ENCODE peak calls at places on chromosomes 13 and 19, in eight cellular contexts. One of them, this sample, is unnamed.

GRCh38 chr19:43572172-43572588 is 3.1 kb downstream of the XRCC1 start:
- DNase-seq in amygdala: no peak
- DNase-seq in mucosa of descending colon: no peak
- DNase-seq in GM04503: no peak
- DNase-seq in stimulated activated naive CD4-positive, alpha-beta T cell: no peak
- DNase-seq in T-helper 22 cell: no peak
- DNase-seq in AG09319: no peak
- DNase-seq in activated naive CD4-positive, alpha-beta T cell treated with anti-CD3 and anti-CD28 coated beads, Interleukin-2, amount 50 U/mL, for 72 hours: no peak
- DNase-seq in this sample: no peak

GRCh38 chr19:27774337-27774736 is 1438.6 kb downstream of the UQCRFS1 start:
- DNase-seq in amygdala: no peak
- DNase-seq in mucosa of descending colon: no peak
- DNase-seq in GM04503: no peak
- DNase-seq in stimulated activated naive CD4-positive, alpha-beta T cell: no peak
- DNase-seq in T-helper 22 cell: no peak
- DNase-seq in AG09319: no peak
- DNase-seq in activated naive CD4-positive, alpha-beta T cell treated with anti-CD3 and anti-CD28 coated beads, Interleukin-2, amount 50 U/mL, for 72 hours: peak
- DNase-seq in this sample: no peak

GRCh38 chr19:41619018-41619571 is 7.8 kb downstream of the CEACAM4 start:
- DNase-seq in amygdala: no peak
- DNase-seq in mucosa of descending colon: no peak
- DNase-seq in GM04503: no peak
- DNase-seq in stimulated activated naive CD4-positive, alpha-beta T cell: no peak
- DNase-seq in T-helper 22 cell: no peak
- DNase-seq in AG09319: no peak
- DNase-seq in activated naive CD4-positive, alpha-beta T cell treated with anti-CD3 and anti-CD28 coated beads, Interleukin-2, amount 50 U/mL, for 72 hours: no peak
- DNase-seq in this sample: no peak

GRCh38 chr19:53774011-53774410 is 50.1 kb downstream of the NLRP12 start:
- DNase-seq in amygdala: no peak
- DNase-seq in mucosa of descending colon: no peak
- DNase-seq in GM04503: no peak
- DNase-seq in stimulated activated naive CD4-positive, alpha-beta T cell: no peak
- DNase-seq in T-helper 22 cell: no peak
- DNase-seq in AG09319: no peak
- DNase-seq in activated naive CD4-positive, alpha-beta T cell treated with anti-CD3 and anti-CD28 coated beads, Interleukin-2, amount 50 U/mL, for 72 hours: no peak
- DNase-seq in this sample: no peak

GRCh38 chr19:39828015-39828633 is 5.8 kb downstream of the DYRK1B start:
- DNase-seq in amygdala: no peak
- DNase-seq in mucosa of descending colon: no peak
- DNase-seq in GM04503: no peak
- DNase-seq in stimulated activated naive CD4-positive, alpha-beta T cell: no peak
- DNase-seq in T-helper 22 cell: no peak
- DNase-seq in AG09319: no peak
- DNase-seq in activated naive CD4-positive, alpha-beta T cell treated with anti-CD3 and anti-CD28 coated beads, Interleukin-2, amount 50 U/mL, for 72 hours: no peak
- DNase-seq in this sample: no peak

GRCh38 chr13:30910676-30911075 is 4.6 kb downstream of the MEDAG start:
- DNase-seq in amygdala: no peak
- DNase-seq in mucosa of descending colon: no peak
- DNase-seq in GM04503: no peak
- DNase-seq in stimulated activated naive CD4-positive, alpha-beta T cell: no peak
- DNase-seq in T-helper 22 cell: no peak
- DNase-seq in AG09319: no peak
- DNase-seq in activated naive CD4-positive, alpha-beta T cell treated with anti-CD3 and anti-CD28 coated beads, Interleukin-2, amount 50 U/mL, for 72 hours: no peak
- DNase-seq in this sample: no peak

GRCh38 chr19:12939292-12939606 is 840 bp downstream of the CALR start:
- DNase-seq in amygdala: no peak
- DNase-seq in mucosa of descending colon: no peak
- DNase-seq in GM04503: no peak
- DNase-seq in stimulated activated naive CD4-positive, alpha-beta T cell: no peak
- DNase-seq in T-helper 22 cell: no peak
- DNase-seq in AG09319: no peak
- DNase-seq in activated naive CD4-positive, alpha-beta T cell treated with anti-CD3 and anti-CD28 coated beads, Interleukin-2, amount 50 U/mL, for 72 hours: peak
- DNase-seq in this sample: no peak

GRCh38 chr19:1102407-1103106 is 1.2 kb upstream of the GPX4 start:
- DNase-seq in amygdala: no peak
- DNase-seq in mucosa of descending colon: no peak
- DNase-seq in GM04503: peak
- DNase-seq in stimulated activated naive CD4-positive, alpha-beta T cell: no peak
- DNase-seq in T-helper 22 cell: no peak
- DNase-seq in AG09319: peak
- DNase-seq in activated naive CD4-positive, alpha-beta T cell treated with anti-CD3 and anti-CD28 coated beads, Interleukin-2, amount 50 U/mL, for 72 hours: peak
- DNase-seq in this sample: peak

GRCh38 chr13:66927562-66927961 is 302.6 kb downstream of the PCDH9 start:
- DNase-seq in amygdala: no peak
- DNase-seq in mucosa of descending colon: no peak
- DNase-seq in GM04503: no peak
- DNase-seq in stimulated activated naive CD4-positive, alpha-beta T cell: no peak
- DNase-seq in T-helper 22 cell: no peak
- DNase-seq in AG09319: no peak
- DNase-seq in activated naive CD4-positive, alpha-beta T cell treated with anti-CD3 and anti-CD28 coated beads, Interleukin-2, amount 50 U/mL, for 72 hours: no peak
- DNase-seq in this sample: no peak

GRCh38 chr19:49106648-49107135 is 7.5 kb upstream of the LIN7B start:
- DNase-seq in amygdala: peak
- DNase-seq in mucosa of descending colon: peak
- DNase-seq in GM04503: no peak
- DNase-seq in stimulated activated naive CD4-positive, alpha-beta T cell: peak
- DNase-seq in T-helper 22 cell: no peak
- DNase-seq in AG09319: no peak
- DNase-seq in activated naive CD4-positive, alpha-beta T cell treated with anti-CD3 and anti-CD28 coated beads, Interleukin-2, amount 50 U/mL, for 72 hours: peak
- DNase-seq in this sample: no peak

GRCh38 chr19:33639034-33639681 is 17.4 kb downstream of the CHST8 start:
- DNase-seq in amygdala: no peak
- DNase-seq in mucosa of descending colon: no peak
- DNase-seq in GM04503: no peak
- DNase-seq in stimulated activated naive CD4-positive, alpha-beta T cell: no peak
- DNase-seq in T-helper 22 cell: no peak
- DNase-seq in AG09319: no peak
- DNase-seq in activated naive CD4-positive, alpha-beta T cell treated with anti-CD3 and anti-CD28 coated beads, Interleukin-2, amount 50 U/mL, for 72 hours: no peak
- DNase-seq in this sample: no peak

GRCh38 chr13:40026174-40026585 is 370.7 kb downstream of the COG6 start:
- DNase-seq in amygdala: no peak
- DNase-seq in mucosa of descending colon: no peak
- DNase-seq in GM04503: no peak
- DNase-seq in stimulated activated naive CD4-positive, alpha-beta T cell: peak
- DNase-seq in T-helper 22 cell: peak
- DNase-seq in AG09319: no peak
- DNase-seq in activated naive CD4-positive, alpha-beta T cell treated with anti-CD3 and anti-CD28 coated beads, Interleukin-2, amount 50 U/mL, for 72 hours: peak
- DNase-seq in this sample: no peak

GRCh38 chr13:99320693-99321481 is 13.7 kb upstream of the GPR183 start:
- DNase-seq in amygdala: no peak
- DNase-seq in mucosa of descending colon: no peak
- DNase-seq in GM04503: peak
- DNase-seq in stimulated activated naive CD4-positive, alpha-beta T cell: peak
- DNase-seq in T-helper 22 cell: peak
- DNase-seq in AG09319: peak
- DNase-seq in activated naive CD4-positive, alpha-beta T cell treated with anti-CD3 and anti-CD28 coated beads, Interleukin-2, amount 50 U/mL, for 72 hours: no peak
- DNase-seq in this sample: no peak

GRCh38 chr13:95337597-95337996 is 36.3 kb upstream of the ABCC4 start:
- DNase-seq in amygdala: no peak
- DNase-seq in mucosa of descending colon: no peak
- DNase-seq in GM04503: no peak
- DNase-seq in stimulated activated naive CD4-positive, alpha-beta T cell: no peak
- DNase-seq in T-helper 22 cell: no peak
- DNase-seq in AG09319: no peak
- DNase-seq in activated naive CD4-positive, alpha-beta T cell treated with anti-CD3 and anti-CD28 coated beads, Interleukin-2, amount 50 U/mL, for 72 hours: no peak
- DNase-seq in this sample: no peak

GRCh38 chr19:38514812-38515633 is 81.5 kb downstream of the RYR1 start:
- DNase-seq in amygdala: peak
- DNase-seq in mucosa of descending colon: peak
- DNase-seq in GM04503: no peak
- DNase-seq in stimulated activated naive CD4-positive, alpha-beta T cell: peak
- DNase-seq in T-helper 22 cell: peak
- DNase-seq in AG09319: peak
- DNase-seq in activated naive CD4-positive, alpha-beta T cell treated with anti-CD3 and anti-CD28 coated beads, Interleukin-2, amount 50 U/mL, for 72 hours: peak
- DNase-seq in this sample: no peak

GRCh38 chr19:18915639-18916038 is 3.5 kb downstream of the COPE start:
- DNase-seq in amygdala: peak
- DNase-seq in mucosa of descending colon: peak
- DNase-seq in GM04503: no peak
- DNase-seq in stimulated activated naive CD4-positive, alpha-beta T cell: no peak
- DNase-seq in T-helper 22 cell: no peak
- DNase-seq in AG09319: no peak
- DNase-seq in activated naive CD4-positive, alpha-beta T cell treated with anti-CD3 and anti-CD28 coated beads, Interleukin-2, amount 50 U/mL, for 72 hours: no peak
- DNase-seq in this sample: peak

GRCh38 chr13:107842562-107843180 is 372.7 kb downstream of the LIG4 start:
- DNase-seq in amygdala: no peak
- DNase-seq in mucosa of descending colon: no peak
- DNase-seq in GM04503: no peak
- DNase-seq in stimulated activated naive CD4-positive, alpha-beta T cell: no peak
- DNase-seq in T-helper 22 cell: no peak
- DNase-seq in AG09319: no peak
- DNase-seq in activated naive CD4-positive, alpha-beta T cell treated with anti-CD3 and anti-CD28 coated beads, Interleukin-2, amount 50 U/mL, for 72 hours: no peak
- DNase-seq in this sample: no peak

GRCh38 chr13:111212517-111212873 is 97.4 kb downstream of the ARHGEF7 start:
- DNase-seq in amygdala: no peak
- DNase-seq in mucosa of descending colon: no peak
- DNase-seq in GM04503: no peak
- DNase-seq in stimulated activated naive CD4-positive, alpha-beta T cell: no peak
- DNase-seq in T-helper 22 cell: no peak
- DNase-seq in AG09319: no peak
- DNase-seq in activated naive CD4-positive, alpha-beta T cell treated with anti-CD3 and anti-CD28 coated beads, Interleukin-2, amount 50 U/mL, for 72 hours: no peak
- DNase-seq in this sample: no peak

GRCh38 chr13:29754486-29754806 is 96.0 kb downstream of the UBL3 start:
- DNase-seq in amygdala: no peak
- DNase-seq in mucosa of descending colon: no peak
- DNase-seq in GM04503: peak
- DNase-seq in stimulated activated naive CD4-positive, alpha-beta T cell: no peak
- DNase-seq in T-helper 22 cell: no peak
- DNase-seq in AG09319: no peak
- DNase-seq in activated naive CD4-positive, alpha-beta T cell treated with anti-CD3 and anti-CD28 coated beads, Interleukin-2, amount 50 U/mL, for 72 hours: no peak
- DNase-seq in this sample: no peak

GRCh38 chr13:59086147-59086546 is 1077.6 kb downstream of the DIAPH3 start:
- DNase-seq in amygdala: no peak
- DNase-seq in mucosa of descending colon: no peak
- DNase-seq in GM04503: no peak
- DNase-seq in stimulated activated naive CD4-positive, alpha-beta T cell: no peak
- DNase-seq in T-helper 22 cell: no peak
- DNase-seq in AG09319: no peak
- DNase-seq in activated naive CD4-positive, alpha-beta T cell treated with anti-CD3 and anti-CD28 coated beads, Interleukin-2, amount 50 U/mL, for 72 hours: no peak
- DNase-seq in this sample: no peak

GRCh38 chr19:5038631-5039271 is 69.8 kb downstream of the KDM4B start:
- DNase-seq in amygdala: no peak
- DNase-seq in mucosa of descending colon: peak
- DNase-seq in GM04503: no peak
- DNase-seq in stimulated activated naive CD4-positive, alpha-beta T cell: no peak
- DNase-seq in T-helper 22 cell: no peak
- DNase-seq in AG09319: no peak
- DNase-seq in activated naive CD4-positive, alpha-beta T cell treated with anti-CD3 and anti-CD28 coated beads, Interleukin-2, amount 50 U/mL, for 72 hours: no peak
- DNase-seq in this sample: no peak

GRCh38 chr13:31749929-31750328 is 10.6 kb downstream of the RXFP2 start:
- DNase-seq in amygdala: no peak
- DNase-seq in mucosa of descending colon: no peak
- DNase-seq in GM04503: peak
- DNase-seq in stimulated activated naive CD4-positive, alpha-beta T cell: no peak
- DNase-seq in T-helper 22 cell: no peak
- DNase-seq in AG09319: peak
- DNase-seq in activated naive CD4-positive, alpha-beta T cell treated with anti-CD3 and anti-CD28 coated beads, Interleukin-2, amount 50 U/mL, for 72 hours: no peak
- DNase-seq in this sample: no peak

GRCh38 chr13:23570099-23570926 is at the start of gene TNFRSF19:
- DNase-seq in amygdala: peak
- DNase-seq in mucosa of descending colon: no peak
- DNase-seq in GM04503: peak
- DNase-seq in stimulated activated naive CD4-positive, alpha-beta T cell: peak
- DNase-seq in T-helper 22 cell: no peak
- DNase-seq in AG09319: no peak
- DNase-seq in activated naive CD4-positive, alpha-beta T cell treated with anti-CD3 and anti-CD28 coated beads, Interleukin-2, amount 50 U/mL, for 72 hours: no peak
- DNase-seq in this sample: no peak

GRCh38 chr19:6273701-6274601 is 5.8 kb downstream of the MLLT1 start:
- DNase-seq in amygdala: peak
- DNase-seq in mucosa of descending colon: peak
- DNase-seq in GM04503: peak
- DNase-seq in stimulated activated naive CD4-positive, alpha-beta T cell: no peak
- DNase-seq in T-helper 22 cell: no peak
- DNase-seq in AG09319: peak
- DNase-seq in activated naive CD4-positive, alpha-beta T cell treated with anti-CD3 and anti-CD28 coated beads, Interleukin-2, amount 50 U/mL, for 72 hours: no peak
- DNase-seq in this sample: peak

GRCh38 chr13:59700281-59700680 is 463.4 kb downstream of the DIAPH3 start:
- DNase-seq in amygdala: no peak
- DNase-seq in mucosa of descending colon: no peak
- DNase-seq in GM04503: no peak
- DNase-seq in stimulated activated naive CD4-positive, alpha-beta T cell: no peak
- DNase-seq in T-helper 22 cell: no peak
- DNase-seq in AG09319: no peak
- DNase-seq in activated naive CD4-positive, alpha-beta T cell treated with anti-CD3 and anti-CD28 coated beads, Interleukin-2, amount 50 U/mL, for 72 hours: no peak
- DNase-seq in this sample: no peak

GRCh38 chr19:3440082-3440481 is 40.2 kb downstream of the SMIM24 start:
- DNase-seq in amygdala: peak
- DNase-seq in mucosa of descending colon: peak
- DNase-seq in GM04503: no peak
- DNase-seq in stimulated activated naive CD4-positive, alpha-beta T cell: peak
- DNase-seq in T-helper 22 cell: peak
- DNase-seq in AG09319: no peak
- DNase-seq in activated naive CD4-positive, alpha-beta T cell treated with anti-CD3 and anti-CD28 coated beads, Interleukin-2, amount 50 U/mL, for 72 hours: peak
- DNase-seq in this sample: no peak

GRCh38 chr19:1121395-1121794 is 17.6 kb downstream of the GPX4 start:
- DNase-seq in amygdala: no peak
- DNase-seq in mucosa of descending colon: no peak
- DNase-seq in GM04503: no peak
- DNase-seq in stimulated activated naive CD4-positive, alpha-beta T cell: no peak
- DNase-seq in T-helper 22 cell: no peak
- DNase-seq in AG09319: no peak
- DNase-seq in activated naive CD4-positive, alpha-beta T cell treated with anti-CD3 and anti-CD28 coated beads, Interleukin-2, amount 50 U/mL, for 72 hours: no peak
- DNase-seq in this sample: no peak

GRCh38 chr19:49677232-49677881 is at the start of gene PRMT1:
- DNase-seq in amygdala: peak
- DNase-seq in mucosa of descending colon: peak
- DNase-seq in GM04503: no peak
- DNase-seq in stimulated activated naive CD4-positive, alpha-beta T cell: peak
- DNase-seq in T-helper 22 cell: peak
- DNase-seq in AG09319: no peak
- DNase-seq in activated naive CD4-positive, alpha-beta T cell treated with anti-CD3 and anti-CD28 coated beads, Interleukin-2, amount 50 U/mL, for 72 hours: peak
- DNase-seq in this sample: no peak

GRCh38 chr19:10797541-10798256 is 38.3 kb downstream of the TMED1 start:
- DNase-seq in amygdala: peak
- DNase-seq in mucosa of descending colon: no peak
- DNase-seq in GM04503: no peak
- DNase-seq in stimulated activated naive CD4-positive, alpha-beta T cell: peak
- DNase-seq in T-helper 22 cell: peak
- DNase-seq in AG09319: no peak
- DNase-seq in activated naive CD4-positive, alpha-beta T cell treated with anti-CD3 and anti-CD28 coated beads, Interleukin-2, amount 50 U/mL, for 72 hours: peak
- DNase-seq in this sample: no peak

GRCh38 chr19:18514800-18515682 is 6.8 kb downstream of the ELL start:
- DNase-seq in amygdala: no peak
- DNase-seq in mucosa of descending colon: peak
- DNase-seq in GM04503: no peak
- DNase-seq in stimulated activated naive CD4-positive, alpha-beta T cell: no peak
- DNase-seq in T-helper 22 cell: peak
- DNase-seq in AG09319: no peak
- DNase-seq in activated naive CD4-positive, alpha-beta T cell treated with anti-CD3 and anti-CD28 coated beads, Interleukin-2, amount 50 U/mL, for 72 hours: no peak
- DNase-seq in this sample: no peak

GRCh38 chr19:46221981-46222610 is 7.4 kb upstream of the IGFL1 start:
- DNase-seq in amygdala: no peak
- DNase-seq in mucosa of descending colon: no peak
- DNase-seq in GM04503: peak
- DNase-seq in stimulated activated naive CD4-positive, alpha-beta T cell: no peak
- DNase-seq in T-helper 22 cell: no peak
- DNase-seq in AG09319: no peak
- DNase-seq in activated naive CD4-positive, alpha-beta T cell treated with anti-CD3 and anti-CD28 coated beads, Interleukin-2, amount 50 U/mL, for 72 hours: no peak
- DNase-seq in this sample: peak

This sample was measured in epithelial cell of prostate.